ENCODE peak calls at places on chromosomes 6 and 20, in five cellular contexts. H is mesendoderm, U is small intestine, O is EH, B is NCI-H82. M is an unnamed sample.

GRCh38 chr6:34658605-34659218 is 37.9 kb downstream of the ILRUN start:
- DNase-seq in O (no peak), H (no peak), U (no peak), B (no peak), M (no peak)

GRCh38 chr20:834151-834747 is 734 bp downstream of the FAM110A start:
- DNase-seq in U (no peak), H (no peak), B (peak), O (no peak), M (no peak)

GRCh38 chr6:89977808-89978748 is 83.8 kb downstream of the GJA10 start:
- DNase-seq in H (no peak), B (peak), O (peak), U (no peak), M (no peak)

GRCh38 chr6:87755697-87756671 is 54.0 kb upstream of the AKIRIN2 start:
- DNase-seq in U (no peak), H (peak), B (no peak), O (peak), M (no peak)

GRCh38 chr20:46348972-46349741 is 40.9 kb upstream of the CDH22 start:
- DNase-seq in O (peak), B (peak), H (peak), U (peak), M (peak)

GRCh38 chr20:33499347-33499746 is 9.5 kb downstream of the CBFA2T2 start:
- DNase-seq in U (no peak), O (no peak), H (no peak), B (peak), M (no peak)

GRCh38 chr6:162173448-162173847 is 554.1 kb downstream of the PRKN start:
- DNase-seq in B (no peak), H (no peak), U (no peak), O (no peak), M (no peak)

GRCh38 chr6:133326584-133326983 is 85.4 kb downstream of the EYA4 start:
- DNase-seq in O (no peak), U (no peak), B (no peak), H (no peak), M (no peak)

GRCh38 chr6:158060447-158061360 is 79.0 kb downstream of the SYNJ2 start:
- DNase-seq in H (peak), O (peak), U (peak), B (no peak), M (no peak)

GRCh38 chr6:39128106-39128505 is 13.1 kb upstream of the SAYSD1 start:
- DNase-seq in U (no peak), H (no peak), B (no peak), O (no peak), M (no peak)

GRCh38 chr6:167267896-167268528 is 23.1 kb upstream of the UNC93A start:
- DNase-seq in U (no peak), O (no peak), H (no peak), B (no peak), M (peak)

M was measured in H1.